ENCODE peak calls at places on chromosomes 1 and 21, in five cellular contexts. S is heart left ventricle, Q is right lobe of liver, N is uterus, C is prostate gland. B is an unnamed sample.

GRCh38 chr21:45334134-45334533 is 46.4 kb upstream of the POFUT2 start:
- DNase-seq in S (no peak), Q (no peak), N (no peak), C (no peak), B (no peak)

GRCh38 chr21:38925923-38926322 is 120.2 kb downstream of the ETS2 start:
- DNase-seq in S (peak), Q (peak), N (peak), C (peak), B (peak)

GRCh38 chr1:11800756-11801433 is 4.9 kb downstream of the MTHFR start:
- DNase-seq in S (no peak), Q (peak), N (no peak), C (no peak), B (no peak)

GRCh38 chr1:242890211-242890741 is 364.8 kb downstream of the CEP170 start:
- DNase-seq in S (peak), Q (peak), N (no peak), C (no peak), B (no peak)

GRCh38 chr1:50570064-50570463 is 146.8 kb upstream of the DMRTA2 start:
- DNase-seq in S (no peak), Q (no peak), N (no peak), C (no peak), B (no peak)

GRCh38 chr1:153534226-153534932 is 1.4 kb downstream of the S100A6 start:
- DNase-seq in S (no peak), Q (no peak), N (peak), C (no peak), B (peak)

GRCh38 chr1:2926447-2927055 is 94.7 kb upstream of the ACTRT2 start:
- DNase-seq in S (no peak), Q (no peak), N (no peak), C (no peak), B (no peak)

GRCh38 chr1:193183019-193183643 is 3.3 kb downstream of the B3GALT2 start:
- DNase-seq in S (no peak), Q (no peak), N (no peak), C (peak), B (no peak)

GRCh38 chr1:54885863-54886723 is 902 bp downstream of the DHCR24 start:
- DNase-seq in S (no peak), Q (peak), N (no peak), C (peak), B (no peak)

GRCh38 chr1:232459087-232459486 is 170.8 kb downstream of the SIPA1L2 start:
- DNase-seq in S (no peak), Q (no peak), N (no peak), C (no peak), B (no peak)

GRCh38 chr1:28503117-28503516 is 2.7 kb upstream of the RCC1 start:
- DNase-seq in S (no peak), Q (no peak), N (no peak), C (no peak), B (no peak)

GRCh38 chr1:21534674-21535378 is 25.6 kb downstream of the ALPL start:
- DNase-seq in S (peak), Q (no peak), N (no peak), C (peak), B (no peak)

GRCh38 chr1:89906088-89906487 is 85.3 kb downstream of the LRRC8D start:
- DNase-seq in S (no peak), Q (no peak), N (no peak), C (no peak), B (no peak)

GRCh38 chr1:67729872-67730271 is 44.9 kb downstream of the GADD45A start:
- DNase-seq in S (no peak), Q (no peak), N (no peak), C (no peak), B (no peak)

GRCh38 chr1:40312238-40313205 is 4.6 kb downstream of the COL9A2 start:
- DNase-seq in S (no peak), Q (no peak), N (no peak), C (no peak), B (no peak)

GRCh38 chr1:7229696-7230095 is 444.4 kb downstream of the CAMTA1 start:
- DNase-seq in S (no peak), Q (no peak), N (no peak), C (no peak), B (no peak)

GRCh38 chr1:208177656-208178055 is 66.5 kb downstream of the PLXNA2 start:
- DNase-seq in S (no peak), Q (no peak), N (no peak), C (no peak), B (no peak)

GRCh38 chr1:34407140-34407539 is 230.4 kb downstream of the C1orf94 start:
- DNase-seq in S (no peak), Q (no peak), N (no peak), C (no peak), B (no peak)

GRCh38 chr1:234553241-234554156 is 56.5 kb downstream of the IRF2BP2 start:
- DNase-seq in S (peak), Q (no peak), N (peak), C (no peak), B (no peak)

GRCh38 chr1:47390843-47391242 is 25.2 kb upstream of the FOXE3 start:
- DNase-seq in S (no peak), Q (no peak), N (no peak), C (no peak), B (no peak)

GRCh38 chr1:51956528-51957509 is 33.7 kb downstream of the RAB3B start:
- DNase-seq in S (no peak), Q (no peak), N (no peak), C (peak), B (no peak)

GRCh38 chr1:108107658-108108057 is 92.5 kb downstream of the SLC25A24 start:
- DNase-seq in S (no peak), Q (no peak), N (no peak), C (no peak), B (no peak)

GRCh38 chr1:161792740-161793139 is 26.6 kb downstream of the ATF6 start:
- DNase-seq in S (no peak), Q (no peak), N (no peak), C (peak), B (no peak)

GRCh38 chr1:42476605-42477004 is 13.5 kb downstream of the CCDC30 start:
- DNase-seq in S (no peak), Q (no peak), N (no peak), C (no peak), B (no peak)

GRCh38 chr1:72623299-72623708 is 341.0 kb upstream of the NEGR1 start:
- DNase-seq in S (no peak), Q (no peak), N (no peak), C (peak), B (no peak)

GRCh38 chr1:6727535-6727934 is 25.9 kb upstream of the DNAJC11 start:
- DNase-seq in S (peak), Q (peak), N (no peak), C (no peak), B (no peak)

GRCh38 chr1:193434319-193434718 is 247.9 kb upstream of the B3GALT2 start:
- DNase-seq in S (no peak), Q (no peak), N (no peak), C (no peak), B (no peak)

GRCh38 chr1:156246241-156246761 is 1.6 kb downstream of the PAQR6 start:
- DNase-seq in S (no peak), Q (no peak), N (no peak), C (no peak), B (no peak)

GRCh38 chr1:169475806-169476205 is 9.9 kb downstream of the SLC19A2 start:
- DNase-seq in S (no peak), Q (no peak), N (no peak), C (no peak), B (no peak)

GRCh38 chr1:46539968-46540367 is 11.5 kb downstream of the KNCN start:
- DNase-seq in S (no peak), Q (no peak), N (no peak), C (no peak), B (no peak)

GRCh38 chr1:168195199-168196135 is 16.7 kb downstream of the TIPRL start:
- DNase-seq in S (no peak), Q (no peak), N (no peak), C (no peak), B (no peak)

GRCh38 chr1:162327144-162327790 is 49.4 kb downstream of the SPATA46 start:
- DNase-seq in S (no peak), Q (no peak), N (no peak), C (no peak), B (no peak)

GRCh38 chr1:57551476-57551875 is 127.6 kb upstream of the DAB1 start:
- DNase-seq in S (no peak), Q (no peak), N (no peak), C (no peak), B (no peak)

GRCh38 chr1:9687876-9688582 is 36.5 kb downstream of the PIK3CD start:
- DNase-seq in S (no peak), Q (peak), N (peak), C (no peak), B (no peak)

GRCh38 chr1:9688599-9688998 is 37.1 kb downstream of the PIK3CD start:
- DNase-seq in S (no peak), Q (no peak), N (no peak), C (no peak), B (no peak)

GRCh38 chr1:9685833-9686232 is 34.3 kb downstream of the PIK3CD start:
- DNase-seq in S (no peak), Q (no peak), N (no peak), C (no peak), B (no peak)

GRCh38 chr1:9689011-9689706 is 37.6 kb downstream of the PIK3CD start:
- DNase-seq in S (peak), Q (peak), N (peak), C (peak), B (peak)

DNA sequence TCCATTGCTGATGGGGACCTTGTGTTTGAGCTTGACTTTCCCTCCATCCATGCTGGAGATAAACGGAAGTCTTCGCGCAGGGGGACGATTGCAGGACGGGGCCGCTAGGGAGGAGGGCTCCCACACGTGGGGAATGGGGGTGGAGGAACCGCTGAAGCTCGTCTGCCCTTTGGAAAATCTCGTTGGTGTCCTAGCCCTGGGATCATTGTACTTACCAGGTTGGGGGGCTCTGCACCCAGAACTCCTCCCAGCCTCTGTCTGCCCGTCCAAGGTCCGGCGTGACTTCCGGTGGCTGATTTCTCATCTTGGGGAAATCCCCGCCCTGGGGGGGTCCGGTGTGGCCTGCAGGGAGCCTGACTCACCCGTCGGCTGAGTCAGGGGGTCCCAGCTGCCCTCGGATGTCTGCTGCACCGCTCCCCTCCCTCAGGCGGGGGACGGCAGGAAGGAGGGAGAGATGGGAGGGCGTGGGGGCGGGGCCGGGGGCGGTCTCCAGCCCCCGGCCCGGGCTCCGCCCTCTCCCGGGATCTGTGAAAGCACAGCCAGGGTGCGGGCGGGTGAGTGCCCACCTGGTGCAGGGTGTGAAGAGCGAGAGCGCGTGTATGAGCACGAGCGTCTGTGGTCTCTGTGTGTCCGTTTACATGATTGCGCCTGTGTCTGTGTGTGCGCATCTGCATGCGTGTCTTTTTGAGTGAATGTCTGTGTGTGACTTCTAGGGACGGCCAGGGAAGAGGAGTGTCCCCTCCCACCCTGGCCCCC is 35.8 kb downstream of the PIK3CD start:
- DNase-seq in S (peak), Q (peak), N (peak), C (peak), B (peak)
- TF ChIP-seq CTCF in S (no peak), Q (no peak), N (no peak), C (no peak), B (no peak)

DNA sequence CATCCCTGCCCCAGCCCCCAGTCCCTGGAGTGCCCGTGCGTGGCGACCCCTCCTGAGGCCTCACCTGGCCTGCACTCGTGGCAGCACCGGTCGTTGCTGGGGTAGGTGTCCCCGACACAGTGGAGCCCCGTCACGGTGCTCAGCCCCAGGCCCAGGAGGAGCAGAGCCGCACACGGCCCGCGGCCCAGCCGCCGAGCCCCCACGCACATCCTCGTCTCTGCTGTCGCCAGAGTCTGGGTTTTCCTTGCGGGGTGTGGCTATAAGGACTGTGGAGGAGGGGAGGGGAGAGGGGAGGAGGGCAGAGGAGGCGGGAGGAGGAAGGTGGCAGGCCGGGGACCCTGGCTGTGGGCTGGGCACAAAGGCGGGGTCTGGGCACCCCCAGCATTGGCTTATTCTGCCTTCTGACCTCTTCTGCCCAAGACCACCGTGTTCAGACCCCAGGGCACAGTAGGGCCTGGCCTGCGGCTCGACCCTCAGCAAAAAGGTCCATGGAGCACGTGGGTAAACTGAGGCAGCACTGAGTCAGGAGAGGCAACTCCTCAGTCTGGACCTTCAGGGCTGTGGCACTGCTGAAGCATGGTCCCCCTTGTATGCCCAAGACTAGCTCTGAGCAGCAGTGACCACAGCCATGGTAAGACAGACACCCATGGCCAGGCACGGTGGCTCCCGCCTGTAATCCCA is at the start of gene TNFRSF4:
- DNase-seq in S (peak), Q (no peak), N (no peak), C (no peak), B (no peak)
- H3K4me3 ChIP-seq in S (peak), Q (no peak), N (no peak), C (no peak), B (no peak)

GRCh38 chr1:76005755-76006154 is 68.8 kb upstream of the ST6GALNAC3 start:
- DNase-seq in S (no peak), Q (no peak), N (no peak), C (no peak), B (no peak)
- TF ChIP-seq POLR2A in S (no peak), Q (no peak), N (no peak), C (no peak), B (no peak)

GRCh38 chr1:71193153-71193552 is 112.3 kb upstream of the ZRANB2 start:
- DNase-seq in S (no peak), Q (no peak), N (no peak), C (no peak), B (no peak)

GRCh38 chr1:71190843-71191242 is 110.0 kb upstream of the ZRANB2 start:
- DNase-seq in S (no peak), Q (no peak), N (no peak), C (no peak), B (no peak)

GRCh38 chr1:71200503-71200902 is 119.7 kb upstream of the ZRANB2 start:
- DNase-seq in S (no peak), Q (no peak), N (no peak), C (no peak), B (no peak)

GRCh38 chr1:71191520-71191919 is 110.7 kb upstream of the ZRANB2 start:
- DNase-seq in S (no peak), Q (no peak), N (no peak), C (no peak), B (no peak)

DNA sequence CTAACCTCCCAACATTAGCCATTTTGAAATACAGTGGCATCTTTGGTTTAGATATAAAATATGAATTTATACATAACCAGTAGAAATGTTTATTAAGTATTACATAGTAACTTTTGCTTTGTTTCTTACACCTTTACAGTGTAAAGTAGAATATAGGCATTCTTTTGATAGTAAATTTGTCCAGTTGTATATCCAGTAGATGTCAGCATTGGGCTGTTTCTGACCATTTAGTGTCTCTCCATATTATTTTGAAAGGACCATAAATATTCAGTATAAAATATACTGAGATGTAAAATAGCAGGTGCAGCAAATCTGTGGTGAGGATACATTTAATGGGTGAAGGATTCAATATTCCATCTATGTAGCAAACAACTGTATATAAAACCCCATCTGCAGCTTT is 115.8 kb upstream of the ZRANB2 start:
- DNase-seq in S (no peak), Q (no peak), N (no peak), C (no peak), B (no peak)
- TF ChIP-seq CTCF in S (peak), Q (no peak), N (no peak), C (peak), B (no peak)

GRCh38 chr21:40516336-40516735 is 330.6 kb downstream of the DSCAM start:
- DNase-seq in S (peak), Q (peak), N (no peak), C (no peak), B (peak)
- H3K4me3 ChIP-seq in S (no peak), Q (no peak), N (no peak), C (no peak), B (no peak)

DNA sequence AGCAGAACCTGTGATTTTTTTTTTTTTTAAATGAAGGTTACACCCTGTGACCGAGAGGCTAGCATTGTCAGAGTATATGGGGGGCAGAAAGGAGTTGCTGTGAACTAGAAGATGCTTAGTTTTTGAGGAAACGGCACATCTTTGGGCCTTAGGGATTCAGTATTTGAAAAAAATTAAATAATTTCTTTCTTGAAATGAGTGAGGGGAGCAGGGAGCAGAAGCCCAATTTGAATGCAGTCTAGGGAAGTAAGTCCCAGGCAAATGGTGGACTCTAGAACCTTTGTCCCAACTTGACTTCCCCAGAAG is 42.9 kb downstream of the PEX14 start:
- DNase-seq in S (no peak), Q (no peak), N (no peak), C (no peak), B (no peak)
- TF ChIP-seq POLR2A in S (no peak), Q (no peak), N (no peak), C (no peak), B (no peak)

GRCh38 chr1:215731699-215732098 is 164.6 kb downstream of the KCTD3 start:
- DNase-seq in S (no peak), Q (no peak), N (no peak), C (no peak), B (no peak)
- TF ChIP-seq CTCF in S (no peak), Q (no peak), N (no peak), C (no peak), B (no peak)

GRCh38 chr1:204336642-204337041 is 23.1 kb downstream of the PLEKHA6 start:
- DNase-seq in S (no peak), Q (no peak), N (no peak), C (no peak), B (no peak)
- H3K4me3 ChIP-seq in S (no peak), Q (no peak), N (no peak), C (no peak), B (no peak)

DNA sequence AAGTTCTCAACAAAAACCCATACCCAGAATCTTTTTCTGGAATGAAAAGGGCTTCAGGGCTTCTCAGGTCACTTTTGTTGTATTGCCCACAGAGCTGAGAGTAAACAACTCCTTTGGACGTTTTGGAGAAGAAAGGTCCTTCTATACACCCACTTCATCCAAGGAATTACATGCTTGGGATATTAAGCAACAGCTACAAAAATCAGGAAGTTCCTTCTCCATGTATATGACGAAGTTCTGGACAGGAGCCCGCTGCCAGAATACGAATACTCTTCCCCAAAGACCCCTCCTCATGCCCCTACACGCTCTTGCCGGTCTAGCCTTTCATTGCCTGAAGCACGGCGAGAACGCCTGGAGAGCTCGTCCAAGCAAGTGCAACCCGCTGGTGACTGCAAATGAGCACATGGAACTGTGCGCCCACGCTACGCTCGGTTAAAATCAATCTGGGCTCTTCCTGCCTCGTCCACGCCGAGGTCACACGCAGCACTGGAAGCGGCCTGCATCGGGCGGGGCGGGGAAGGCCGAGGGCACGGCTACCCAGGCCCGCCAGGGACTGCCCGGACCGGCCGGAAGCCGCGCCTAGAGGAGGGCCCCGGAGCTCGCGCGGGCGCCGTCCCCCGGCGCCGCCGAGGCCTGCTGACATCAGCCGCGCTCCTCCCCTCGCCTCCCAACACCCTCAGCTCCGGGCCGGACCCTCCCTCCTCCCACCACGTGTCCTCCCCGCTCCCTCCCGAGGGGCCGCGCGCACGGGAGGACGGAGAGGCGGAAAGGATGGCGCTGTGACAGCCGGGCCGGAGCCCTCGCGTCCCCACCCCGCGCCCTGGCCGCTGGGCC is at the start of gene POGK:
- DNase-seq in S (peak), Q (peak), N (peak), C (peak), B (peak)
- TF ChIP-seq POLR2A in S (peak), Q (peak), N (peak), C (peak), B (no peak)

GRCh38 chr1:188594542-188595235 is 1765.9 kb downstream of the PLA2G4A start:
- DNase-seq in S (no peak), Q (no peak), N (no peak), C (no peak), B (no peak)

GRCh38 chr1:188599313-188599712 is 1770.6 kb downstream of the PLA2G4A start:
- DNase-seq in S (no peak), Q (no peak), N (no peak), C (no peak), B (no peak)
- TF ChIP-seq CTCF in S (no peak), Q (no peak), N (no peak), C (no peak), B (no peak)